ENCODE peak calls at places on chromosomes 5 and 9, in four cellular contexts. G is choroid plexus epithelial cell, E is heart right ventricle, N is fibroblast of pulmonary artery. V is an unnamed sample.

GRCh38 chr5:134934202-134934601 is 29.3 kb downstream of the PCBD2 start:
- DNase-seq in E (no peak), N (no peak), G (no peak), V (no peak)

GRCh38 chr9:108142504-108143201 is 653.1 kb upstream of the KLF4 start:
- DNase-seq in N (peak), G (peak), E (peak), V (peak)

GRCh38 chr5:31972558-31972957 is 201.6 kb downstream of the GOLPH3 start:
- DNase-seq in N (no peak), E (no peak), G (no peak), V (no peak)

GRCh38 chr9:81122749-81123148 is 566.6 kb downstream of the TLE1 start:
- DNase-seq in G (no peak), N (no peak), E (no peak), V (no peak)

GRCh38 chr9:130689937-130690700 is 3.5 kb upstream of the EXOSC2 start:
- DNase-seq in G (peak), E (no peak), N (peak), V (peak)

GRCh38 chr9:33440609-33441008 is 6.8 kb downstream of the AQP3 start:
- DNase-seq in N (no peak), G (no peak), E (no peak), V (no peak)

GRCh38 chr9:34496149-34496712 is 26.6 kb downstream of the ENHO start:
- DNase-seq in N (peak), E (no peak), G (no peak), V (peak)

GRCh38 chr5:35371971-35372426 is 141.7 kb upstream of the PRLR start:
- DNase-seq in G (no peak), E (no peak), N (no peak), V (no peak)

GRCh38 chr5:108661030-108661429 is 86.7 kb upstream of the FER start:
- DNase-seq in G (no peak), N (no peak), E (no peak), V (no peak)

GRCh38 chr5:5588386-5588785 is 165.9 kb downstream of the ICE1 start:
- DNase-seq in N (no peak), G (no peak), E (no peak), V (no peak)

GRCh38 chr5:126866837-126867236 is 89.9 kb downstream of the LMNB1 start:
- DNase-seq in E (no peak), N (no peak), G (no peak), V (peak)

GRCh38 chr5:52010430-52010829 is 627.2 kb downstream of the ISL1 start:
- DNase-seq in E (no peak), G (no peak), N (no peak), V (no peak)

GRCh38 chr9:133114451-133114885 is 6.6 kb downstream of the RALGDS start:
- DNase-seq in E (peak), N (no peak), G (no peak), V (no peak)

GRCh38 chr5:150665044-150665443 is 4.0 kb downstream of the MYOZ3 start:
- DNase-seq in G (peak), E (no peak), N (no peak), V (peak)

GRCh38 chr5:150661086-150661485 is at the start of gene MYOZ3:
- DNase-seq in N (no peak), G (no peak), E (no peak), V (no peak)

GRCh38 chr5:150663936-150664335 is 2.9 kb downstream of the MYOZ3 start:
- DNase-seq in E (no peak), G (no peak), N (no peak), V (no peak)

GRCh38 chr5:150661821-150662596 is 958 bp downstream of the MYOZ3 start:
- DNase-seq in N (no peak), E (no peak), G (no peak), V (no peak)

GRCh38 chr5:150662731-150663516 is 1.9 kb downstream of the MYOZ3 start:
- DNase-seq in E (no peak), G (no peak), N (no peak), V (no peak)
- H3K4me3 ChIP-seq in E (no peak), G (no peak), N (no peak), V (no peak)

GRCh38 chr9:121439711-121440110 is 59.9 kb downstream of the GGTA1 start:
- DNase-seq in G (no peak), E (no peak), N (no peak), V (peak)

GRCh38 chr9:121439016-121439415 is 60.6 kb downstream of the GGTA1 start:
- DNase-seq in N (no peak), G (no peak), E (no peak), V (no peak)

GRCh38 chr9:121437891-121438290 is 61.8 kb downstream of the GGTA1 start:
- DNase-seq in E (no peak), G (no peak), N (no peak), V (no peak)

GRCh38 chr9:121441163-121441562 is 58.5 kb downstream of the GGTA1 start:
- DNase-seq in E (no peak), N (no peak), G (no peak), V (no peak)

DNA sequence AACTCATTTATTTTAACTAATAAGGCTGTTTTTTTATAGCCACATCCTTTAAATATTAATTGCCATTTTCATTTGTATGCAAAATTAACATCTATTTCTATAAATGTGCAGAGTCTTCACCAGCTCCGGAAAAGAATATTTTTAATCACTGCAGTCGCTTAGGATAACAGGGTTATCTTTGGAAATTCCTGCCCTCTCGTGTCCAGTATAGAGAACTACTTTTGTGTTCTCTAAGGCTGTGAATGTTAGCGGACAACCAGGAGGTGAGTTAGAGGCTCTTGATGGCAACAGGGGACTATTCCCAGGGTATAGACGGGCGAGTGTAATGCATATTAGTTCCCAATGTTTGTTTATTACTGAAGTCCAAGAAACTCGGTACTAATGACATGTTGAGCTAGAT is 59.4 kb downstream of the GGTA1 start:
- DNase-seq in E (no peak), G (peak), N (peak), V (peak)
- TF ChIP-seq CTCF in E (peak), G (peak), N (peak), V (peak)

DNA sequence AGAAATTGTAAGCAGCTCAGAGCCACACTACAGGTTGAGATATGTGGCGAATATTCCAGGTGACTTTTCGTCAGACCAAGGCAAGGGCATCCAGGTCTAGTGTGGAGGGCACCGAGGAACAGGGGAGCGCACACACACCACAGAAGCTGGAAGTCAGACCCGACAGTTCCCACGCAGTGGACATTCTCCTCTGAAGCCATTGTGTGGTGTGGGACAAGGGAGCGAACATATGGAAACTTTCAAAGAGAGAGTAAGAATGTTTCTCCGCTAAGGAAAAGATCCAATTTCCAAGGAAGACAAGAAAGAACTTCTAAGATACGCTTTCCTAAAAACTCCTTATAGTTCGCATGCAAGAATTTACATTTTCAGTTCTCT is 141.4 kb upstream of the OTULINL start:
- DNase-seq in E (no peak), N (no peak), G (no peak), V (no peak)
- H3K4me3 ChIP-seq in E (peak), N (peak), G (peak), V (peak)

GRCh38 chr5:14581891-14582796 is 552 bp downstream of the OTULINL start:
- DNase-seq in E (peak), N (peak), G (peak), V (peak)
- TF ChIP-seq CTCF in E (no peak), N (no peak), G (peak), V (no peak)

GRCh38 chr5:163565492-163565891 is 60.1 kb downstream of the MAT2B start:
- DNase-seq in G (peak), E (no peak), N (peak), V (peak)
- H3K4me3 ChIP-seq in G (peak), E (peak), N (peak), V (peak)

V was measured in cardiac fibroblast.